ENCODE peak calls at places on chromosomes 13 and 19, in eight cellular contexts. Z is stomach, V is adrenal gland, B is NB4, G is transverse colon, S is HCT116, Q is H1, K is esophagus squamous epithelium. L is an unnamed sample.

GRCh38 chr13:103161476-103161875 is 95.3 kb upstream of the SLC10A2 start:
- DNase-seq in V (no peak), Q (no peak), K (no peak), S (no peak), G (no peak), Z (no peak), B (no peak), L (no peak)

GRCh38 chr13:112062619-112063308 is 4.2 kb upstream of the SOX1 start:
- DNase-seq in Z (no peak), V (no peak), G (no peak), K (no peak), Q (peak; percentile 79), B (no peak), S (no peak), L (no peak)

GRCh38 chr13:23813635-23814034 is 75.6 kb downstream of the MIPEP start:
- DNase-seq in V (no peak), Q (no peak), S (no peak), G (no peak), Z (no peak), B (no peak), K (no peak), L (no peak)

GRCh38 chr13:109874921-109875454 is 88.6 kb upstream of the IRS2 start:
- DNase-seq in K (no peak), B (no peak), G (no peak), V (no peak), Z (no peak), Q (no peak), S (no peak), L (no peak)

GRCh38 chr13:75135325-75135825 is 346.6 kb downstream of the TBC1D4 start:
- DNase-seq in G (no peak), K (no peak), Q (no peak), V (no peak), S (no peak), Z (no peak), B (no peak), L (no peak)

GRCh38 chr13:61880576-61881283 is 465.1 kb upstream of the PCDH20 start:
- DNase-seq in K (no peak), V (no peak), S (peak; percentile 26), G (no peak), Q (no peak), Z (peak; percentile 36), B (peak; percentile 71), L (no peak)

GRCh38 chr19:42038675-42039074 is 31.3 kb downstream of the GRIK5 start:
- DNase-seq in B (no peak), K (no peak), G (no peak), Z (no peak), V (peak; percentile 36), Q (no peak), S (no peak), L (no peak)

GRCh38 chr13:43730642-43731041 is 56.1 kb downstream of the ENOX1 start:
- DNase-seq in B (no peak), K (no peak), Q (no peak), S (no peak), V (peak; percentile 20), Z (no peak), G (peak; percentile 14), L (no peak)

GRCh38 chr19:7874080-7874856 is at the start of gene PRR36:
- DNase-seq in V (no peak), Q (peak; percentile 93), G (no peak), B (no peak), S (no peak), K (no peak), Z (peak; percentile 72), L (peak; percentile 69)

GRCh38 chr19:14764401-14764800 is 14.0 kb downstream of the ADGRE2 start:
- DNase-seq in B (no peak), Z (no peak), K (no peak), G (no peak), S (no peak), Q (no peak), V (no peak), L (no peak)

GRCh38 chr19:18416778-18417249 is 2.4 kb upstream of the SSBP4 start:
- DNase-seq in G (peak; percentile 81), Z (peak; percentile 74), V (peak; percentile 85), S (no peak), B (peak; percentile 92), K (no peak), Q (peak; percentile 86), L (peak; percentile 53)

GRCh38 chr19:10760268-10760944 is 42.5 kb downstream of the DNM2 start:
- DNase-seq in Z (no peak), Q (no peak), B (peak; percentile 68), V (no peak), G (peak; percentile 49), K (no peak), S (peak; percentile 46), L (no peak)

GRCh38 chr13:60396783-60397692 is at the start of gene TDRD3:
- DNase-seq in Z (peak; percentile 80), B (peak; percentile 93), G (peak; percentile 86), K (peak; percentile 42), V (peak; percentile 89), Q (peak; percentile 86), S (peak; percentile 76), L (peak; percentile 81)

GRCh38 chr19:15136234-15136954 is 29.2 kb downstream of the SYDE1 start:
- DNase-seq in S (no peak), Q (no peak), G (no peak), V (no peak), Z (no peak), K (no peak), B (no peak), L (peak; percentile 52)

GRCh38 chr13:30736921-30737320 is 1.6 kb downstream of the ALOX5AP start:
- DNase-seq in G (no peak), Z (no peak), B (no peak), K (no peak), Q (no peak), V (no peak), S (no peak), L (no peak)

GRCh38 chr13:78022164-78022877 is 103.7 kb upstream of the EDNRB start:
- DNase-seq in Z (peak; percentile 30), B (peak; percentile 76), Q (no peak), V (peak; percentile 26), K (no peak), G (peak; percentile 17), S (no peak), L (no peak)

GRCh38 chr13:87667686-87668085 is 3.5 kb upstream of the SLITRK5 start:
- DNase-seq in B (no peak), Z (no peak), S (no peak), K (no peak), V (no peak), G (no peak), Q (no peak), L (no peak)

GRCh38 chr19:13118424-13119193 is 545 bp downstream of the NACC1 start:
- DNase-seq in V (peak; percentile 65), K (no peak), S (no peak), B (peak; percentile 80), Z (peak; percentile 52), G (no peak), Q (peak; percentile 92), L (peak; percentile 34)

GRCh38 chr13:109509154-109509905 is 277.1 kb downstream of the IRS2 start:
- DNase-seq in K (no peak), S (no peak), G (no peak), V (no peak), Q (no peak), Z (no peak), B (peak; percentile 16), L (peak; percentile 57)

GRCh38 chr19:40523322-40524047 is 53.2 kb upstream of the SHKBP1 start:
- DNase-seq in K (no peak), Z (peak; percentile 80), V (peak; percentile 86), Q (peak; percentile 87), B (peak; percentile 67), G (peak; percentile 88), S (peak; percentile 72), L (no peak)

GRCh38 chr13:69198706-69199105 is 908.9 kb upstream of the ATXN8OS start:
- DNase-seq in Q (no peak), B (no peak), Z (no peak), V (no peak), G (no peak), S (no peak), K (no peak), L (no peak)
- TF ChIP-seq POLR2A in Q (no peak), B (no peak), Z (no peak), V (no peak), G (no peak), S (no peak), K (no peak), L (no peak)

GRCh38 chr13:106063591-106064308 is 471.7 kb downstream of the EFNB2 start:
- DNase-seq in S (no peak), G (no peak), Q (no peak), B (no peak), Z (no peak), K (no peak), V (no peak), L (no peak)

GRCh38 chr13:106061781-106062180 is 473.7 kb downstream of the EFNB2 start:
- DNase-seq in K (no peak), B (no peak), S (no peak), V (no peak), Z (no peak), G (no peak), Q (no peak), L (no peak)
- TF ChIP-seq POLR2A in K (no peak), B (no peak), S (no peak), V (no peak), Z (no peak), G (no peak), Q (no peak), L (no peak)

GRCh38 chr19:19526581-19527370 is 1.9 kb upstream of the YJEFN3 start:
- DNase-seq in Q (no peak), G (no peak), V (no peak), S (no peak), Z (no peak), K (no peak), B (peak; percentile 47), L (no peak)
- TF ChIP-seq POLR2A in Q (no peak), G (no peak), V (no peak), S (no peak), Z (no peak), K (no peak), B (no peak), L (no peak)

GRCh38 chr13:46168818-46169217 is 13.2 kb downstream of the LCP1 start:
- DNase-seq in G (no peak), V (no peak), Z (no peak), K (no peak), B (peak; percentile 78), Q (no peak), S (no peak), L (no peak)

GRCh38 chr13:46170268-46170667 is 11.7 kb downstream of the LCP1 start:
- DNase-seq in Q (no peak), Z (peak; percentile 44), B (peak; percentile 32), K (no peak), V (no peak), S (no peak), G (no peak), L (no peak)

GRCh38 chr13:46166947-46167610 is 14.9 kb downstream of the LCP1 start:
- DNase-seq in Q (no peak), Z (no peak), G (no peak), B (peak; percentile 47), V (no peak), S (no peak), K (no peak), L (no peak)

GRCh38 chr13:46166221-46166584 is 15.8 kb downstream of the LCP1 start:
- DNase-seq in K (no peak), G (no peak), Z (no peak), S (no peak), B (no peak), Q (no peak), V (no peak), L (no peak)

DNA sequence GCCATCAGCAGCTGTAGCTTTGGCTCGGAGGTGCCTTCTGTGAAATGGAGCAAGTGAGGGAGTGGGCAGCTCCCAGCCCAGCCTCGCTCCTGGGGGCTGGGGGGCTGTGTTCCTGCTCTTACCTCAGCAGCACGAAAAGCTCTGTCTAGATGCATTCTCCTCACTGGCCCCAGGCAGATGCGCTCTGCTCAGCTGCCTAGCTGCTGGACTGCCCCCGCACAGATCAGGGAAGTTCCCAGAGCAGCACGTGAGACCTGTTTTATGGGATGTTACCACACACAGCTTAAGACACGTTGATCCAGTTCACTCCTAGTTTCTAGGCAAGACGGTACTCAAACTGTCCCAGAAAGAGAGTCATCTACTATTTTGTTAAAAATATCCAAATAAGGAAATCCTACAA is 13.6 kb downstream of the LCP1 start:
- DNase-seq in V (peak; percentile 14), G (peak; percentile 28), K (no peak), B (peak; percentile 96), S (no peak), Q (no peak), Z (no peak), L (peak; percentile 84)
- TF ChIP-seq POLR2A in V (no peak), G (no peak), K (no peak), B (peak; percentile 48), S (no peak), Q (no peak), Z (no peak), L (peak; percentile 12)

L was measured in prostate gland.